ENCODE peak calls at places on chromosomes 11 and 22, in five cellular contexts. N is stomach; I is CD4-positive, alpha-beta memory T cell; L is HL-60; P is lung. V is an unnamed sample.

GRCh38 chr11:76314741-76315090 is 66.2 kb downstream of the THAP12 start:
- DNase-seq in L (no peak), N (no peak), I (no peak), P (no peak), V (no peak)

GRCh38 chr11:36292311-36292722 is 3.1 kb upstream of the COMMD9 start:
- DNase-seq in L (peak), I (no peak), P (no peak), N (no peak), V (no peak)

GRCh38 chr22:21796231-21796630 is 60.6 kb upstream of the YPEL1 start:
- DNase-seq in I (no peak), N (no peak), L (no peak), P (no peak), V (no peak)

GRCh38 chr11:107591446-107592236 is 694 bp downstream of the ELMOD1 start:
- DNase-seq in P (no peak), N (no peak), L (no peak), I (peak), V (no peak)

GRCh38 chr11:10984250-10984649 is 126.4 kb upstream of the ZBED5 start:
- DNase-seq in P (no peak), I (no peak), N (no peak), L (no peak), V (no peak)

GRCh38 chr11:78549624-78550409 is 24.8 kb downstream of the NARS2 start:
- DNase-seq in N (no peak), P (no peak), L (no peak), I (no peak), V (no peak)

GRCh38 chr11:35786918-35787557 is 124.5 kb downstream of the TRIM44 start:
- DNase-seq in I (no peak), N (no peak), P (no peak), L (no peak), V (no peak)

GRCh38 chr11:60821827-60822599 is 19.9 kb upstream of the CCDC86 start:
- DNase-seq in I (no peak), P (no peak), N (no peak), L (no peak), V (no peak)

GRCh38 chr11:61679893-61680621 is at the start of gene DAGLA:
- DNase-seq in I (peak), P (peak), N (peak), L (peak), V (peak)

GRCh38 chr11:21465203-21465602 is 727.7 kb upstream of the ANO5 start:
- DNase-seq in I (no peak), P (no peak), N (no peak), L (no peak), V (no peak)

GRCh38 chr22:49850021-49850911 is 3.4 kb upstream of the ZBED4 start:
- DNase-seq in N (no peak), P (no peak), L (no peak), I (no peak), V (no peak)

GRCh38 chr22:49850959-49851815 is 2.5 kb upstream of the ZBED4 start:
- DNase-seq in N (no peak), I (no peak), P (no peak), L (no peak), V (peak)

GRCh38 chr22:49849161-49850020 is 4.3 kb upstream of the ZBED4 start:
- DNase-seq in N (no peak), I (no peak), L (no peak), P (no peak), V (no peak)

GRCh38 chr22:49847751-49848689 is 5.6 kb upstream of the ZBED4 start:
- DNase-seq in N (no peak), I (no peak), L (peak), P (no peak), V (no peak)

GRCh38 chr22:49848690-49849160 is 4.9 kb upstream of the ZBED4 start:
- DNase-seq in P (no peak), N (no peak), L (no peak), I (no peak), V (no peak)
- H3K4me3 ChIP-seq in P (peak), N (peak), L (peak), I (no peak), V (peak)

GRCh38 chr22:45207981-45208664 is 32.6 kb downstream of the KIAA0930 start:
- DNase-seq in I (no peak), P (no peak), N (no peak), L (no peak), V (no peak)
- H3K27ac ChIP-seq in I (no peak), P (no peak), N (no peak), L (no peak), V (no peak)

DNA sequence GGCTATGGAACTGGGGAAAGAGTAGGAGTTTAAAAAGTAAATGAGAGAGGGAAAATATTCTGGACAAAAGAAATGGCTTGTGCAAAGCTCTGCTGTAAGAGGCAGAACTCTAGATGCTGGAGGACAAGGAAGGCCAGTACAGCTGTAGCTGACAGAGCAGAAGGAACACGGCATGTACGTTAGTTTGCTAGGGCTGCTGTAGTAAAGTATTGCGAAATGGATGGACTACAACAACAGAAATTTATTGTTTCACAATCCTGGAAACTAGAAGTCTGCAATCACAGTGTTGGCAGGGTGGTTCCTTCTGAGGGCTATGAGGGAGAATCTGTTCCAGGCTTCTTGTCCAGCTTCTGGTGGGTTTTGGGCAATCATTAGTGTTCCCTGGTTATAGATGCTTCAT is 454.4 kb downstream of the NTM start:
- DNase-seq in L (peak), N (no peak), P (no peak), I (no peak), V (no peak)
- H3K4me3 ChIP-seq in L (no peak), N (no peak), P (no peak), I (no peak), V (no peak)

DNA sequence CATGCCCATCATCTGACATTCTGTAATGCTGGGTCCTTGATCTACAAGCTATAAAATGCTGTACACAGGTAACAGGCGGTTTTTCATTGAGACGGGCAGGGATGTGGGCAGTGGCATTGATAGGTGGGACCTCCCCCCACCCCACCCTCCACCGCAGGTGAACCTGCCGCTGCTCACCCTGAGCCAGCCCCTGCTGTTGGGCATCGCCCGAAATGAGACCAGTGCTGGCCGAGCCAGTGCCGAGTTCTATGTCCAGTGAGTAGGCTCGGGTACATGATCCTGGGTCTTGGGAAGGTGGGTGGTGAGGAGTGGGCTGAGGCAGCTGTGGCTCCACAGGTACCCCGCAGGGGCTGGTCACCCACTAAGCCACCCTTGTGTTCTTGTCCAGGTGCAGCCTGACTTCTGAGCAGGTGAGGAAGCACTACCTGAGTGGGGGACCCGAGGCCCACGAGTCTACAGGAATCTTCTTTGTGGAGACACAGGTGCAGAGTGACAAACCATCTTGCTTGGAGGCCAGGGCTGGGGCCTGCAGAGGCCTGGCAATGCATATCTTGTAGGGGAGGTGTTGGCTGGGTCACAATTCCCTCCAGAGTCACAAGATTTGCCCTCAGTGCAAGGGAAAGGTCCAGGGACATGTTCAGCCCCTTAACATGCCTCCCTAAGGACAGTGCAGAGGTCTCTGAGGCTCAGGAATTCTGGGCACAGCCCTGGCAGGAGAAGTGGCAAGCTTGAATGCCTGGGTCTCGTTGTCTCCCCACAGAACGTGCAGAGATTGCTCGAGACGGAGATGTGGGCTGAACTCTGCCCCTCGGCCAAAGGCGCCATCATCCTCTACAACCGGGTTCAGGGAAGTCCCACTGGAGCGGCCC is 1.0 kb upstream of the DNAJC4 start:
- DNase-seq in I (peak), P (no peak), N (no peak), L (no peak), V (no peak)
- H3K27ac ChIP-seq in I (peak), P (peak), N (peak), L (no peak), V (peak)

GRCh38 chr11:28343304-28344233 is 235.4 kb downstream of the METTL15 start:
- DNase-seq in L (no peak), I (no peak), P (no peak), N (peak), V (no peak)
- H3K4me3 ChIP-seq in L (no peak), I (no peak), P (no peak), N (no peak), V (no peak)

DNA sequence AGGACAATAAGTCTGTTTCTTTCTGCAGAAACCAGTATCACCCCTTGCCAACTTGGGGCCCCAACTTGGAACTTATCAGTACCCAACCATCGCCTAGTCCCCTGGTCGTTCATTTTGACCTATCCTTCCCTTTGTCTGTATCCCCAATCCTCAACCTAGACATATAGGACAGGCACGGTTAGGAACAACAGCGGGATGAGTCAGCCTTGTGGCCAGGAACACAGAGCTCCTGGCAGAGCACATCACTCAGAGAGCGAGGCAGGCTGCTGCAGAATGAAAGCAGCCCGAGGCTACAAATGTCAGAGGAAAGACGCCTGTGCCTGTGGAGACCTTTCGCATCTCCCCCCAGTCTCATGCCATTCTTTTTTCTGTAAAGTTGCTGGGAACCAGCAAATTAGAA is 14.6 kb downstream of the DKK3 start:
- DNase-seq in I (no peak), L (no peak), N (no peak), P (no peak), V (no peak)
- H3K27ac ChIP-seq in I (no peak), L (no peak), N (no peak), P (no peak), V (no peak)

DNA sequence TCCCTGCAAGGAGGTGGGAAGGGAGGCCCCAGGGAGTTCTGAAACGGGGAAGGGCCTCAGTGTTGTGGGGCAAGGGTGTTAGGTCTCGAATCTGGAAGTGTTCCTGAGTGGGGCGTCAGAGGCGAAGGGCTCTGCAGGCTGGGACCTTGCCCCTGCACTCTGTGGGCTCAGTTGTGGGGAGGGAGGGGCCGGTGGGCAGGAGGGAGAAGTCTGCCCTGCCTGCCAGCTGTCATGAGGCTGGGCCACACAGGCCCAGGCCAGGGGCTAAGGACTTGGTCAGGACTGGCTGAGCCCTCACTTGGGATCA is at the start of gene CRACR2B:
- DNase-seq in P (no peak), I (no peak), N (no peak), L (no peak), V (peak)
- H3K4me3 ChIP-seq in P (peak), I (no peak), N (peak), L (peak), V (peak)

GRCh38 chr11:57353024-57353423 is 14.9 kb downstream of the P2RX3 start:
- DNase-seq in I (no peak), N (no peak), P (no peak), L (no peak), V (no peak)
- H3K27ac ChIP-seq in I (no peak), N (no peak), P (no peak), L (no peak), V (no peak)

GRCh38 chr11:66857927-66858185 is 992 bp downstream of the LRFN4 start:
- DNase-seq in N (no peak), P (no peak), I (no peak), L (no peak), V (no peak)
- H3K4me3 ChIP-seq in N (no peak), P (no peak), I (no peak), L (peak), V (no peak)

DNA sequence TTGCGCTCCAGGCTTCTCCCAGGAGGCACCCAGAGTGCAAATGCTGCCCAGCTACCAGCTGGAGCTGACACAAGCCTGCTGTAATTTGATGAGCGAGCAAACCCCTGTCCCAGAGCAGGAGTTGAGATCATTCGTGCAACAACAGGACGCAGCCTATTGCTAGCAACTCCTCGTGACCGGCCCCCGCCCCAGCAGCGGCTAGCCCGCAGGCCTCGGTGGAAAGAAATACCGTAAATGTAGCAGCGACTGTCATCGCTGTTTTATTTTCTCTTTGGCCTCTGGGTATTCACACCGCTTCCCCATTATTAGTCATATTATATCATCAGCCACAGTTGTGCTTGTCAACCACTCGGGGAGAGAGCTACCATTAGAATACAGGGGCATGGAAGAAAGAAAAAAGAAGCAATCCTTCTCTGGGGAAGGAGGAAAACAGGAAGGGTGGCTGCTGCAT is 59.2 kb upstream of the ATXN10 start:
- DNase-seq in N (no peak), P (no peak), I (peak), L (peak), V (no peak)
- H3K27ac ChIP-seq in N (peak), P (no peak), I (no peak), L (peak), V (no peak)